ENCODE peak calls at places on chromosomes 5 and 9, in five cellular contexts. E is stomach; N is CD8-positive, alpha-beta memory T cell; I is GM23248; B is BE2C. C is an unnamed sample.
A peak's percentile ranks its signal among the peaks of the same experiment; 100 is the strongest.

GRCh38 chr5:2355859-2356258 is 395.6 kb downstream of the IRX2 start:
- DNase-seq in E (no peak), I (no peak), B (no peak), N (no peak), C (no peak)

GRCh38 chr9:74172874-74173273 is 324.3 kb upstream of the RORB start:
- DNase-seq in B (no peak), I (no peak), E (no peak), N (no peak), C (no peak)

GRCh38 chr9:137494104-137494544 is 35.0 kb upstream of the NSMF start:
- DNase-seq in B (no peak), E (no peak), N (no peak), I (no peak), C (no peak)

GRCh38 chr5:125450803-125451202 is 704.4 kb upstream of the ZNF608 start:
- DNase-seq in B (no peak), E (no peak), I (peak; percentile 4), N (no peak), C (no peak)

GRCh38 chr5:84384604-84385575 is at the start of gene EDIL3:
- DNase-seq in N (no peak), E (no peak), I (peak; percentile 56), B (peak; percentile 75), C (no peak)

GRCh38 chr5:14724633-14725032 is 60.1 kb downstream of the OTULIN start:
- DNase-seq in I (no peak), N (no peak), E (no peak), B (no peak), C (no peak)

GRCh38 chr9:111598730-111599091 is 736 bp downstream of the PTGR1 start:
- DNase-seq in I (peak; percentile 84), E (peak; percentile 41), N (no peak), B (no peak), C (no peak)

GRCh38 chr5:103369125-103370120 is 110.9 kb downstream of the MACIR start:
- DNase-seq in B (no peak), I (no peak), N (no peak), E (no peak), C (no peak)

DNA sequence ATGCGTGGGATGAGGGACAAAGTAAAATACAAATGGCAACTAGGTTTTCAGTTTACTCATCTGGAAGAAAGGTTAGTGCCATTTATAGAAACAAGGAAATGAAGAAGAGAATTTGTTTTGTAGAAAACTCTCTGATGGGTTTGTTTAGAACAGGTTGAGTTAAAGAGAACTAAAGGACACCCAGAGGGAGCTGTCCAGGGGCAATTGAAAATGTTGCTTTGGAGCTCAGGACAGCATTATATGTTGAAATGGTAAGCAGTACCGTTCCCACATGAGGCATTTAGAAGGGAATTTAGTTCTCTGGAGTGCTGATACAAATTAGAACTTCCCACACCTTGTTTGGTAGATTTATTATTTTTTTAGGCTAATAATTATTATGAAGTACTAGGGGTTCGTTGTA is 71.5 kb downstream of the ZNF462 start:
- DNase-seq in E (no peak), B (no peak), N (no peak), I (no peak), C (no peak)
- H3K36me3 ChIP-seq in E (no peaks in the 10 kb centered on the region), B (peaks cover 85% of the 10 kb centered on the region), N (no peaks in the 10 kb centered on the region), I (peaks cover 7% of the 10 kb centered on the region), C (peaks cover 24% of the 10 kb centered on the region)

GRCh38 chr9:90868555-90868954 is 66.9 kb downstream of the SYK start:
- DNase-seq in E (no peak), N (no peak), B (no peak), I (no peak), C (no peak)
- H3K36me3 ChIP-seq in E (no peaks in the 10 kb centered on the region), N (no peaks in the 10 kb centered on the region), B (no peaks in the 10 kb centered on the region), I (no peaks in the 10 kb centered on the region), C (no peaks in the 10 kb centered on the region)

GRCh38 chr9:32422237-32422806 is 37.9 kb downstream of the ACO1 start:
- DNase-seq in I (no peak), N (no peak), B (no peak), E (no peak), C (no peak)
- H3K36me3 ChIP-seq in I (peaks cover 56% of the 10 kb centered on the region), N (peaks cover 3% of the 10 kb centered on the region), B (no peaks in the 10 kb centered on the region), E (peaks cover 31% of the 10 kb centered on the region), C (peaks cover 5% of the 10 kb centered on the region)

DNA sequence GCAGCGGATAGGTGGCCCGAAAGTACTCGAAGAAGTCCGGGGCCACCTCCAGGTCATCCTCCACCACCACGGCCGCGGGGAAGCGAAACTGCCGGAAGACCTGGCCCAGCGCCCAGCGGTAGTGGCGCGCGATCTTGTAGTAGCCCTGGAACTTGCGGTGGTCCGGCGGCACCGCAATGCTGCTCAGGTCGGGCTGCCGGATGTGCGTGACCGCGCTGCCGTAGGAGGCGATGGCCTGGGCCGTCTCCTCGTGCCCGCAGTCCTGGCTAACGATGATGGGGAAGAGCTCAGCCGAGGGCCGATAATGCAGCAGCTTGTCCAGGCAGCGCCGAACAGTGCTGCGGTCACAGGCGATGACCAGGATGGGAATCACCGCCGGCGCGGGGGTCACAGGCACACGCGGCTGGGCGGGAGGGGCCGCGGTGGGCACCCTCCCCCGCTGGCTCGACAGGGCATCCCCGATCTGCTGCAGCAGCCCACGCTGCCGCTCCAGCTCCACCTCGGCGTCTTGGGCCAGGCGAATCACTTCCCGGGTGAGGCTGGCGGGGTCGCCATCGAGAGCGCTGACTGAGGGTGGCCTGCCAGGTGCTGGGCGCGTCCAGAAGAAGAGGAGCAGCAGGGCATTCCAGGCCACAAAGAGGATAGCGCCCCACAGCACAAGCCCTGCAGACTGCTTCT is 10.2 kb downstream of the MGAT1 start:
- DNase-seq in N (no peak), E (no peak), I (no peak), B (no peak), C (no peak)
- H3K36me3 ChIP-seq in N (peaks cover 17% of the 10 kb centered on the region), E (peaks cover 40% of the 10 kb centered on the region), I (peaks cover 23% of the 10 kb centered on the region), B (peaks cover 27% of the 10 kb centered on the region), C (peaks cover 9% of the 10 kb centered on the region)

DNA sequence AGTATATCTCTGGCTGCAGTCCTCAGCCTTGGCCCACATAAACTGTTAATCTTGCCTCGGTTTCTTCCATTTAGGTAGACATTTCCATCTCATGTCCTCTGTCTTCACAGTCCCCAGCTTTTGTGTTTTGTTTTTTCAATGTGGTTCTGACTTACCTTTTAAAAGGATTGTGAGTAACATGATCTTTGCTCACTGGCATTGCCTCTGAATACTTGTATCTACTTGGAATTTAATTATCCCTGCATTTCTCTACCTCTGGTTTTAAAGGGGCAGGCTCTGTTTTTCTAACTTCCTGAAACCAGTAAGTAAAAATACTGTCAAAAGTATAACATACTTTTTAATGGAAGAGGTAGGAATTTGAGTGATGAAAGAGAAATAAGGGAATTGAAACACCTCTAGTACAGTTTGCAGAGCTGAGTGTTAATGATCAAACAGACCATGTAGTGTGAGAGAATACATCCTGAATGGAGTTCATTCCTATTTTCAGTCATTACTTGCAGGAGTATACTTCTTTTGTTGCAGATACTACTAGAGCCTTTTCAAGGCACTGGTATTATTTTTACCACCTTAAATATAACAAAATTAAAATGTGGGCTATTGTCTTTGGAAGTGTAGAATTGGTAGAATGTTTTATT is 62.6 kb downstream of the MTREX start:
- DNase-seq in E (no peak), I (no peak), B (no peak), N (no peak), C (no peak)
- H3K36me3 ChIP-seq in E (peaks cover 17% of the 10 kb centered on the region), I (peaks cover 23% of the 10 kb centered on the region), B (peaks cover 46% of the 10 kb centered on the region), N (peaks cover 26% of the 10 kb centered on the region), C (no peaks in the 10 kb centered on the region)

GRCh38 chr9:106980551-106981101 is 117.7 kb downstream of the ZNF462 start:
- DNase-seq in I (peak; percentile 56), N (no peak), B (no peak), E (no peak), C (no peak)
- H3K36me3 ChIP-seq in I (no peaks in the 10 kb centered on the region), N (no peaks in the 10 kb centered on the region), B (peaks cover 65% of the 10 kb centered on the region), E (peaks cover 3% of the 10 kb centered on the region), C (peaks cover 14% of the 10 kb centered on the region)